ENCODE peak calls at places on chromosomes 4 and X, in eight cellular contexts. W is mucosa of descending colon; X is OCI-LY7; R is right lobe of liver; S is cardiac muscle cell; B is tibial nerve; C is mesenchymal stem cell; Y is CD4-positive, CD25-positive, alpha-beta regulatory T cell. V is an unnamed sample.

GRCh38 chr4:147899512-147899911 is 167.6 kb downstream of the ARHGAP10 start:
- DNase-seq in Y (no peak), X (no peak), B (no peak), S (peak; percentile 56), R (no peak), C (peak; percentile 41), W (no peak), V (no peak)

GRCh38 chrX:19673334-19674040 is 158.2 kb upstream of the MAP3K15 start:
- DNase-seq in W (peak; percentile 48), C (peak; percentile 91), Y (no peak), B (peak; percentile 31), R (peak; percentile 54), X (no peak), S (peak; percentile 95), V (peak; percentile 85)

GRCh38 chrX:7372843-7373525 is 225.0 kb upstream of the PUDP start:
- DNase-seq in Y (no peak), X (no peak), B (no peak), R (no peak), C (peak; percentile 45), W (no peak), S (peak; percentile 7), V (no peak)

GRCh38 chrX:134949271-134949670 is 41.5 kb upstream of the SMIM10 start:
- DNase-seq in X (no peak), W (no peak), S (peak; percentile 19), C (peak; percentile 61), B (no peak), R (no peak), Y (no peak), V (no peak)

GRCh38 chrX:78199851-78200250 is 60.4 kb upstream of the TAF9B start:
- DNase-seq in S (peak; percentile 12), X (peak; percentile 24), W (no peak), B (no peak), Y (peak; percentile 55), R (no peak), C (peak; percentile 6), V (no peak)

GRCh38 chr4:122633211-122633610 is 12.3 kb upstream of the IL21 start:
- DNase-seq in W (no peak), Y (no peak), B (no peak), R (no peak), S (peak; percentile 12), X (no peak), C (no peak), V (no peak)

GRCh38 chr4:118682928-118683327 is 2.3 kb upstream of the METTL14 start:
- DNase-seq in C (peak; percentile 31), S (peak; percentile 46), W (no peak), B (no peak), Y (peak; percentile 12), X (peak; percentile 39), R (no peak), V (peak; percentile 1)

GRCh38 chrX:20382518-20383291 is 116.0 kb upstream of the RPS6KA3 start:
- DNase-seq in S (no peak), B (no peak), Y (peak; percentile 41), W (no peak), C (peak; percentile 8), X (no peak), R (no peak), V (no peak)

GRCh38 chrX:106615041-106615440 is 3.3 kb downstream of the RADX start:
- DNase-seq in C (peak; percentile 4), S (no peak), B (no peak), X (no peak), R (no peak), W (no peak), Y (no peak), V (no peak)

GRCh38 chr4:28621541-28621940 is 1760.9 kb downstream of the STIM2 start:
- DNase-seq in Y (no peak), R (no peak), W (no peak), B (no peak), C (no peak), X (no peak), S (no peak), V (no peak)

GRCh38 chrX:103629295-103630170 is 758 bp downstream of the TCEAL1 start:
- DNase-seq in W (peak; percentile 74), R (peak; percentile 60), C (peak; percentile 76), X (peak; percentile 11), S (peak; percentile 74), Y (peak; percentile 25), B (peak; percentile 33), V (peak; percentile 20)

GRCh38 chrX:130171446-130172126 is at the start of gene RAB33A:
- DNase-seq in R (peak; percentile 25), C (peak; percentile 36), Y (peak; percentile 72), S (peak; percentile 29), X (no peak), W (peak; percentile 30), B (no peak), V (no peak)

DNA sequence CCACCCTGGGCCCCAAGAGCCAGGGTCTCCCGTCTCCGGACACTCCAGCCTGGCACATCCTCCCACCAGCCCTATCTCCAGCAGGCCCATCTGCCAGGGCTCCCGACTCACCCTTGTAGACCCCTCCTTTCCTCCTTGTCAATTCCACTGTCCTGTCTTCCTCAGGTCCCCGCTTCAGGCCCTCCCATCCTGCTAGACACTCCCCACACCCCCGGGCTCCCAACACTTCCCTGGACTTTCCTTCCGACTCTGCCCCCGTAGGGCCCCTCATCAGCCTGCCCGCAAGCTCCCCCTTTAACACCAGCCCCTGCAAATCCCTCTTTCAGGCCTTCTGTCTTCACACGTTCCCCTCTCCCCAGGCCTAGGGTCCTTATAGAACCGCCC is 1.1 kb downstream of the PRAF2 start:
- DNase-seq in C (no peak), B (no peak), S (no peak), X (no peak), W (no peak), Y (no peak), R (no peak), V (no peak)
- H3K4me3 ChIP-seq in C (peak overlapping the region; percentile 86), B (peak overlapping the region; percentile 50), S (no peak overlapping the region), X (no peak overlapping the region), W (no peak overlapping the region), Y (peak overlapping the region; percentile 32), R (no peak overlapping the region), V (peak overlapping the region; percentile 76)

DNA sequence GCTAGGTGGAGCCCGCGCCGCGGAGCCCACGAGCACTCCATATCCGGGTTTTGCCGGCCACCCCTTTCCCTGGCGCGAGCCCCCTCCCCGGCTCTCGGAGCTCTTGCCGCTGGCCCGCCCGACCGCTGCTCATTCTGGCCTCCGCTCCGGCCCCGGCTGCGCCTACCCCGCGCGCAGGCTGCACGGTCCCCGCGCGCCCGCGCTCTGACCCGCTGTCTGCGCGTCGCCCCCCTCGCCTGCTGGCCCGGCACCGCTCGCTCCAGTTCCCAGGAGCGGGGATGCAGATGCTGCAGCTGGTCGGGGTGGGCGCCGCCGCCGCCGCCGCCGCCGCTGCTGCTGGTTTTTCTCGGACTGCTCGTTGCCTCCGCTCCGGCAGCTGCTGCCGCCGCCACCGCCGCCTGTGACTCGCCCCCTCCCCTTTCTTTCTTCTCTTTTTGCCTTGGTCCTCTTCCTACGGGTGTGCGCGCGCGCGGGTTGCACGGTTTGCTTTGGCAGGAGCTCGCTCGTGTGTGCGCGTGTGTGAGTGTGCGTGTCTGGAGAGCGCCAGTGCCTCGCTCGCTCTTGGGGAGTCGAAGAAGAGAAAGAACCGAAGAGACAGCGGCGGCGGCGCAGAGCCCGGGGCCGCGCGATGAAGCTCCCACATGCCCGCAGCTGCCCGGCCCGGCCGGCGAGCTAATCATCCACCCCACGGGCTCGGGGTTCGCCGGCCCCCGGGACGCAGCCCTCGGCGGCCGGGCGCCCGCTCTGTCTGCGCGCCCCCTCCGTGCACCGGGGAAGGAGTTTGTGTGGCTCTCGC is at the start of gene ADGRL3:
- DNase-seq in Y (no peak), R (peak; percentile 18), X (no peak), S (peak; percentile 55), B (no peak), W (peak; percentile 27), C (peak; percentile 54), V (no peak)
- H3K4me3 ChIP-seq in Y (no peak within 1 kb of the TSS), R (peak within 1 kb of the TSS; percentile 23), X (no peak within 1 kb of the TSS), S (peak within 1 kb of the TSS; percentile 59), B (peak within 1 kb of the TSS; percentile 52), W (peak within 1 kb of the TSS; percentile 21), C (peak within 1 kb of the TSS; percentile 61), V (peak within 1 kb of the TSS; percentile 54)

DNA sequence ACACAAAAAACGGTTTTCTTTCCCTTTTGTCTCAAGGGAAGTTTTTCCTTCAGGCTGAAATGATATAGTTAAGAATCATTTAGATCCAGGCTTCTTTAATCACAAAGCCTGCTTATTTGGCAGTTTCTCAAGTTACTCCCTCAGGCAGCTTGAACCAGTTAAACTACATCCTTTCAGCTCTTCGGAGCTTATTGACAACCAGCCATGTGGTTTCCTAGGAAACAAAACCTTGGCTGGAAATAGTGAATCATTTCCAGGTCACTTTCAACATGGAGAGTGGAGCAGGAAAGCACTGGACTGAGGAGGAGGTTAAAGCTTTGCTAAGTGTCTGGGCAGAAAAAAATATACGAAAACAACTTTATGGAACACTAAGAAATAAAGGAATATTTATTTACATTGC is 23.0 kb upstream of the AASDH start:
- DNase-seq in B (no peak), W (no peak), C (peak; percentile 98), X (no peak), R (no peak), S (peak; percentile 98), Y (peak; percentile 25), V (peak; percentile 88)
- H3K4me3 ChIP-seq in B (peak overlapping the region; percentile 13), W (no peak overlapping the region), C (peak overlapping the region; percentile 69), X (no peak overlapping the region), R (no peak overlapping the region), S (no peak overlapping the region), Y (no peak overlapping the region), V (peak overlapping the region; percentile 38)

DNA sequence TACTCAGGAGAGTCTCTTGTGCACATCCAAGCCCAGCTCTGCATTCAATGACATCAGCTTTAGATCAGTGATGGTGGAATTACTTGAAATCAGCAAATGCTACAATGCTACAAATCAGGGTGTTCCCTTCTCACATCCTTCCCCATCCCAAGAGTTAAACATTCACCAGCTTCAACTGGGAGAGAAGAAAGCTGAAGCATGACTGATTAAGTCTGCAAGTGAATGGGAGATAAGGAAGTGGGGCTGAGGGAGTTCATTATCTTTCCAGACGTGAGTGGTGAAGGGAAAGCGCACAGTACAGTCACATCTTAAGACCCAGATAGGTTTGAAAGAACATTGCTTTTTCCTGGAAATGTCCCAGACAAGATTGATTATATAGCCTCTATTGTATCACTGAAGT is 26.2 kb upstream of the MAP9 start:
- DNase-seq in Y (no peak), S (peak; percentile 12), X (no peak), R (no peak), C (no peak), B (no peak), W (no peak), V (no peak)
- H3K4me3 ChIP-seq in Y (no peak overlapping the region), S (no peak overlapping the region), X (no peak overlapping the region), R (no peak overlapping the region), C (no peak overlapping the region), B (no peak overlapping the region), W (no peak overlapping the region), V (no peak overlapping the region)

DNA sequence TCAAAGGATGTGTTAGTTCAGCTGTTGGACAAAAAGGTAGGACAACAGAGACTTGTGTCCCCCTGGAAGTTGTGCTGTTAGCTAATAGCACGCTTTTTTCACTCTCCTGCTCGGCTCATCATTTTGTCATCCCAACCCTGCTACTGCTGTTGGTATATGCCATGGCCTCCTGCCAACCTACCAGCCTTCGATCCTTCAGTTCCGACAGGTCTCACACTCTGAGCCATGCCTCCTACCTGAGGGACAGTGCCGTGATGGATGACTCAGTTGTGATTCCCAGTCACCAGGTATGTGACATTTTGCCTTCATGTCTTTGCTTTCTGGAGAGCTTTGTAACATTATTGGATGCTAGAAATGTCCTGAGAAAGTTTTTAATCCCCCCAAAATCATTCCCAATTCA is 268.1 kb downstream of the ANK2 start:
- DNase-seq in R (no peak), X (no peak), W (no peak), B (no peak), C (no peak), Y (no peak), S (no peak), V (no peak)
- H3K4me3 ChIP-seq in R (no peak overlapping the region), X (no peak overlapping the region), W (no peak overlapping the region), B (no peak overlapping the region), C (no peak overlapping the region), Y (no peak overlapping the region), S (no peak overlapping the region), V (no peak overlapping the region)

GRCh38 chr4:69731826-69732225 is 28.6 kb downstream of the SULT1B1 start:
- DNase-seq in W (no peak), B (no peak), X (no peak), C (no peak), Y (no peak), S (peak; percentile 40), R (no peak), V (no peak)
- H3K4me3 ChIP-seq in W (no peak overlapping the region), B (no peak overlapping the region), X (no peak overlapping the region), C (no peak overlapping the region), Y (no peak overlapping the region), S (no peak overlapping the region), R (no peak overlapping the region), V (no peak overlapping the region)